ENCODE peak calls at places on chromosomes 11 and 22, in five cellular contexts. N is natural killer cell, A is HFF-Myc, U is fibroblast of lung, V is breast epithelium. G is an unnamed sample.

GRCh38 chr11:67119577-67120391 is 721 bp downstream of the KDM2A start:
- DNase-seq in N (peak), A (no peak), U (no peak), V (no peak), G (no peak)

GRCh38 chr11:16225623-16226022 is 130.7 kb downstream of the SOX6 start:
- DNase-seq in N (no peak), A (no peak), U (no peak), V (no peak), G (no peak)

GRCh38 chr11:130785376-130786110 is 130.7 kb downstream of the SNX19 start:
- DNase-seq in N (no peak), A (no peak), U (peak), V (no peak), G (no peak)

GRCh38 chr11:91538065-91538464 is 686.6 kb upstream of the FAT3 start:
- DNase-seq in N (no peak), A (no peak), U (no peak), V (no peak), G (no peak)

GRCh38 chr11:818396-819128 is at the start of gene PNPLA2:
- DNase-seq in N (no peak), A (no peak), U (no peak), V (peak), G (no peak)

GRCh38 chr11:85809191-85809590 is 1.8 kb downstream of the SYTL2 start:
- DNase-seq in N (no peak), A (no peak), U (no peak), V (no peak), G (no peak)

GRCh38 chr22:35749808-35750207 is 32.1 kb downstream of the APOL5 start:
- DNase-seq in N (no peak), A (peak), U (peak), V (no peak), G (no peak)

GRCh38 chr11:70483077-70483861 is 84.9 kb downstream of the CTTN start:
- DNase-seq in N (no peak), A (no peak), U (peak), V (no peak), G (no peak)

GRCh38 chr22:32469799-32470212 is 4.8 kb upstream of the FBXO7 start:
- DNase-seq in N (no peak), A (peak), U (peak), V (no peak), G (no peak)

GRCh38 chr22:23696326-23696851 is 5.6 kb downstream of the RGL4 start:
- DNase-seq in N (peak), A (no peak), U (peak), V (no peak), G (peak)

GRCh38 chr11:65417221-65417701 is 5.3 kb upstream of the NEAT1 start:
- DNase-seq in N (no peak), A (no peak), U (peak), V (peak), G (no peak)

GRCh38 chr11:43548921-43549320 is 131.6 kb upstream of the HSD17B12 start:
- DNase-seq in N (no peak), A (no peak), U (no peak), V (no peak), G (no peak)

GRCh38 chr11:104663190-104664140 is 234.8 kb downstream of the CASP12 start:
- DNase-seq in N (no peak), A (no peak), U (no peak), V (no peak), G (no peak)

GRCh38 chr11:3857628-3858027 is 2.2 kb downstream of the STIM1 start:
- DNase-seq in N (no peak), A (no peak), U (no peak), V (no peak), G (no peak)

GRCh38 chr11:91178366-91178765 is 955.5 kb upstream of the CHORDC1 start:
- DNase-seq in N (no peak), A (no peak), U (no peak), V (no peak), G (no peak)

GRCh38 chr11:109695696-109696095 is 273.7 kb downstream of the C11orf87 start:
- DNase-seq in N (no peak), A (no peak), U (peak), V (no peak), G (no peak)

GRCh38 chr11:119482561-119483001 is 59.6 kb upstream of the THY1 start:
- DNase-seq in N (no peak), A (no peak), U (no peak), V (peak), G (peak)

DNA sequence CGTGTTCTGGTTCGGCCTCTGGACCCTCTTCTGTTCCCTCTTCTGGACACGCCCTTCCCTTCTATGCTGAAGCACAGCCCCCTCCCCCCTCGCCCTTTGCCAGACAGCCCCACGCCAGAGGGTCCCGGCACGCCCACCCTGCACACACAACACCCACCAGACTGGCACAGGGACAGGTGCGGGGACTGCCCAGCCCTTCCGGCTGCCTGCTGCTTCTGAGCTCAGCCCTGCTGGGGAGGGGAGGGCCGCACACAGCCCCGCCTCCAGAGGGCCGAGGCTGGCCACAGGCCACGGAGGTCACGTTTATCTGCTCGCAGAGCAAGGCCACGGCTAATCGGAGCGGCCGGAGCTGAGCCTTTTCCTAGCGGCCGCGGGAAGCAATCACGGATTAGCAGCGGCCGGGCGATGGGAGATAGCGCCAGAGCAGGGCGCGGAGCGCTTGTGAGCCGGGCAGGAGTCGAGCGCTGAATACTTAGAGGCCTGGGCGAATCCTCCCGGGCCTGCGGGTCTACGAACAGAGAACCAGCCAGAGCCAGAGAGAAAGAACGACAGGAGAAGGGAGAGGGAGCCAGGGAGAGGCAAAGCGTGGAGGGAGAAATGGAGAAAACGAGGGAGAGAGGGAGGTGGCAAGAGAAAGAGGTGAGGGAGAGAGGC is 21.5 kb downstream of the OTUB1 start:
- DNase-seq in N (no peak), A (no peak), U (no peak), V (no peak), G (peak)
- TF ChIP-seq CTCF in N (no peak), A (no peak), U (peak), V (peak), G (peak)

GRCh38 chr22:25091449-25091848 is 108.2 kb upstream of the CRYBB3 start:
- DNase-seq in N (no peak), A (no peak), U (peak), V (no peak), G (no peak)
- TF ChIP-seq CTCF in N (no peak), A (no peak), U (no peak), V (no peak), G (no peak)

GRCh38 chr11:134861490-134862107 is 449.6 kb upstream of the B3GAT1 start:
- DNase-seq in N (no peak), A (no peak), U (no peak), V (no peak), G (no peak)
- TF ChIP-seq CTCF in N (no peak), A (no peak), U (no peak), V (no peak), G (peak)

GRCh38 chr22:50630376-50630775 is 2.4 kb upstream of the ARSA start:
- DNase-seq in N (no peak), A (no peak), U (peak), V (no peak), G (no peak)

GRCh38 chr22:50626856-50627451 is 998 bp downstream of the ARSA start:
- DNase-seq in N (no peak), A (no peak), U (no peak), V (no peak), G (peak)

GRCh38 chr22:50627914-50628542 is at the start of gene ARSA:
- DNase-seq in N (peak), A (no peak), U (peak), V (peak), G (peak)

GRCh38 chr22:50627452-50627913 is 469 bp downstream of the ARSA start:
- DNase-seq in N (no peak), A (no peak), U (no peak), V (no peak), G (no peak)

GRCh38 chr22:50628543-50629134 is 687 bp upstream of the ARSA start:
- DNase-seq in N (peak), A (no peak), U (no peak), V (no peak), G (no peak)
- TF ChIP-seq CTCF in N (no peak), A (no peak), U (no peak), V (no peak), G (no peak)

GRCh38 chr11:10450451-10451398 is 4.3 kb upstream of the AMPD3 start:
- DNase-seq in N (peak), A (no peak), U (peak), V (peak), G (no peak)
- TF ChIP-seq CTCF in N (peak), A (peak), U (peak), V (peak), G (peak)

DNA sequence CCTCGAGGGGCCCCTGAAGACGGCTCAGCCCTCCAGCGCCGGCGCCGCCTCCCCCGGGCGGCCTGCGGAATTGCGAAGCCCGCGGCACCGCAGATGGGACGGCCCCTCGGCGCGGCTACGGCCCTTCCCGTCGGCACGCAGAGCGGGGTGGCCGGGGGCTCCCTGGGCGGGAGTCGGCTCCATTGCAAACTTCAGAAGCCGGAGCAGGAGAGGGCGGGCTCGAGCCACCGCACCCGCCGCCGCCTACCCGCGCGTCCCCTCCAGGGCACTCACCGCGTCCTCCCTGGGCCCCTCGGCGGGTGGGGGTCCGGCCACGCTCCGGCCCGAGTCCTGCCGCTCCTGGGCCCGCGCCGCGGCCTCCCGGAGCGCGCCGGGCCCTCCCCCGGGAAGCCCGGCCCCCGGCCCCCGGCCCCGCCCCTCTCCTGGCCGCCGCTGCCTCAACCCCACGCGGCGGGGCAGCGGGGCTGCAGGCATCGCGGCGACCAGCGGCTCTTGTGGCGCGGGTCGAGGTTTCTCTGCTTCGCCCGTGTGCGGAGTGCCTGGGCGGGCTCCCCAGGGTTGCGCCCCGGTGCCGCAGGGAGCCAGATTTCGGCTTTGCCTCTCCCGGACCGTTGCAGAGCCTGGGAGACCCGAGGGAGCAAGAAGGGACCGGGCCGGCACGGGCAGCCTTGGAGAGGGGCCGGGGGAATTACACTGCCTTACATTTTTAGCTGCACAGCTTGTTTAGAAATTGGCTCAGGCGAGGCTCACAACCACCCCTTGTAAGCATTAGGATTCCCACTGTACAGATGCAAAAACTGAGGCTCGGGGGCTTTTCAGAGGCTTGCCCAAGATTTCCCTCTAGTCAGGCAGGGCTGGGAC is at the start of gene PACSIN3:
- DNase-seq in N (no peak), A (no peak), U (peak), V (no peak), G (no peak)
- TF ChIP-seq CTCF in N (no peak), A (no peak), U (no peak), V (no peak), G (peak)

GRCh38 chr22:17057959-17058814 is 26.6 kb upstream of the IL17RA start:
- DNase-seq in N (peak), A (peak), U (peak), V (peak), G (no peak)
- TF ChIP-seq CTCF in N (peak), A (peak), U (peak), V (peak), G (peak)

DNA sequence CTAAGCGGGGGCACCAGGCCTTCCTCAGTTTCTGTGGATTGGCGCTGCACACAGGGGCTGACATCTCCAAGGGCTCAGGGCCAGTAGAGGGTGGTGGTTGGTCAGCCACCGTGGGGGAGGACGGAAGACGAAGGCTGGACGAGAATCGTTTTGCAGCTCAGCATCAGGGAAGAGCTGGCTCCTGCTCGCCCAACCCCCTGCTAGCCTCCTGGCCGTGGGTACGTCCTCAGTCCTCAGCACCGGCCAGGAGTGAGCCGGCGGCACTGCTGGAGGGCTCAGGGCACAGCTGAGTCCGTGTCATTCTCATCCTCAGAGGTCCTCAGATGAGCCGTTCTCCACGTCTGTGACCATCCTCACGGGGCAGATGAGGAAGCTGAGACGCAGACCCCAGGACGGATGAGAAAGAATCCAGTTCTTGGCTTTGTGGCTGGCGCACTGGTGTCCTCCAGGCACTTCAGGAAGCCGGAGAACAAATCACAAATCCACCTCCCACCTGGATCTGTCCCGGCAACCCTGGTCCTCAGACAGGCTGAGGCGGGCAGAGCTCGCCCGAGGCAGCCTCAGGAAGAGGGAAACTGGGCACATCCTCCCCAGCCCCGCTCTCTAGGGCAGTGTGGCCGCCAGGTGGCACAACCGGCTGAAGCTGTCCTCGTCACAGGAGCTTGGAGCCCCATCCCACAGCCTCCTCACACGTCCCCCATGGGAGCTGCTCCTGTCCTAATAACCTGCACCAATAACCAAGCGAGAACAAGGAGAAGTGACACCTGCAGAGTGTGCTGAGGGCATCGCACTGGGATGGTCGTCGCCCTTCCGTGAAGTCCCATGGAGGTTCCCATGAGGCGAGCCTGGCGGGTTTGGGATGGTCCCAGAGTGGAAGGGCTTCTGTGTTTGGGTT is 393.7 kb downstream of the BRD1 start:
- DNase-seq in N (no peak), A (no peak), U (no peak), V (no peak), G (peak)
- TF ChIP-seq CTCF in N (no peak), A (no peak), U (no peak), V (no peak), G (peak)

GRCh38 chr11:36292311-36292722 is 3.1 kb upstream of the COMMD9 start:
- DNase-seq in N (no peak), A (no peak), U (peak), V (no peak), G (no peak)
- TF ChIP-seq CTCF in N (peak), A (peak), U (peak), V (peak), G (peak)

DNA sequence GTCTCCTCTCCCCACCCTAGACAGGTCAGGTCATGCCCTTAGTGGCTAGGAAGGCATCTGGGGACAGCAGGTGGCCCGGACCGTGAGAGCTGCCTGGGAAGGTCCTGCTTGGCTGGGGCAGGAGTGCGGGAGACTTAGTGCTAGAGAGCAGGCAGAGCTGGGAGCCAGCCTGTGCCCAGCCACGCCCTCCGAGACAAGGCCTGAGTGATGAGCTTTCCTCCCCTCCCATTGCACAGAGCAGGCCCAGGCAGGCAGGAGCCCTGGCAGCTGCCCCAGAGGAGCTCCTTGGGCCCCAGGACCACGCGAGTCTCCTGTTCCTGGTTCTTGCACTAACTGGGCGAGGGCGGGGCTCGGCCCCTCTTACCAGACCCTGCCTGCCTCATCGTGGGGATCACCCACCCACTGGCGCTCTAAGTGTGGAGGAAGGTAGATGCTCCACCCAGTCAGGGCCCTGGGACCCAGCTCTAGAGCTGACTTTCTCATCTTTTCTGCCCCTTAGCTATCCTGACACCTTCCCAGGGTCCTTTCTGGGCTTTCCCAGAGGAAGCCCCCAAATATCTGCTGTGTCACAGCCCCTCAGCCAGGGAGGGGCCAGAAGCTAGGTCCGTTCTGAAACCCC is 44.9 kb downstream of the MACROD1 start:
- DNase-seq in N (no peak), A (no peak), U (peak), V (peak), G (no peak)
- TF ChIP-seq CTCF in N (no peak), A (no peak), U (no peak), V (no peak), G (no peak)